ENCODE peak calls at places on chromosomes 11 and 22, in eight cellular contexts. T, J, W, C, B, H, D and N are unnamed samples.

GRCh38 chr11:102111011-102111786 is 952 bp downstream of the YAP1 start:
- DNase-seq in T (peak; percentile 89), J (peak; percentile 97), W (peak; percentile 80), C (peak; percentile 83), B (no peak), H (peak; percentile 77), D (peak; percentile 69), N (no peak)

GRCh38 chr11:125375146-125375545 is 120.9 kb downstream of the FEZ1 start:
- DNase-seq in T (no peak), J (no peak), W (no peak), C (no peak), B (no peak), H (peak; percentile 27), D (no peak), N (no peak)

GRCh38 chr11:24531528-24531927 is 34.7 kb downstream of the LUZP2 start:
- DNase-seq in T (no peak), J (no peak), W (peak; percentile 0), C (no peak), B (no peak), H (peak; percentile 7), D (no peak), N (peak; percentile 65)

GRCh38 chr11:125995313-125995712 is 49.5 kb downstream of the VSIG10L2 start:
- DNase-seq in T (no peak), J (no peak), W (no peak), C (no peak), B (no peak), H (no peak), D (peak; percentile 17), N (no peak)

GRCh38 chr22:36775589-36775965 is 342 bp downstream of the IFT27 start:
- DNase-seq in T (no peak), J (peak; percentile 72), W (peak; percentile 5), C (peak; percentile 37), B (no peak), H (peak; percentile 14), D (peak; percentile 3), N (no peak)

GRCh38 chr22:43853328-43853931 is 8.9 kb downstream of the SULT4A1 start:
- DNase-seq in T (no peak), J (peak; percentile 55), W (no peak), C (no peak), B (no peak), H (no peak), D (no peak), N (no peak)

GRCh38 chr11:65826972-65827773 is 6.6 kb upstream of the SNX32 start:
- DNase-seq in T (no peak), J (no peak), W (no peak), C (no peak), B (no peak), H (no peak), D (no peak), N (no peak)

GRCh38 chr11:1442163-1442562 is 44.4 kb downstream of the MOB2 start:
- DNase-seq in T (no peak), J (peak; percentile 87), W (no peak), C (no peak), B (no peak), H (no peak), D (no peak), N (no peak)

GRCh38 chr22:17948101-17948500 is 76.3 kb downstream of the MICAL3 start:
- DNase-seq in T (no peak), J (no peak), W (no peak), C (no peak), B (no peak), H (no peak), D (no peak), N (no peak)

GRCh38 chr22:17944205-17944725 is 80.1 kb downstream of the MICAL3 start:
- DNase-seq in T (no peak), J (no peak), W (no peak), C (no peak), B (no peak), H (no peak), D (no peak), N (no peak)

GRCh38 chr22:17945156-17945850 is 79.1 kb downstream of the MICAL3 start:
- DNase-seq in T (no peak), J (no peak), W (no peak), C (peak; percentile 40), B (no peak), H (no peak), D (no peak), N (no peak)

GRCh38 chr22:17946691-17947367 is 77.5 kb downstream of the MICAL3 start:
- DNase-seq in T (no peak), J (no peak), W (no peak), C (no peak), B (no peak), H (no peak), D (no peak), N (no peak)

DNA sequence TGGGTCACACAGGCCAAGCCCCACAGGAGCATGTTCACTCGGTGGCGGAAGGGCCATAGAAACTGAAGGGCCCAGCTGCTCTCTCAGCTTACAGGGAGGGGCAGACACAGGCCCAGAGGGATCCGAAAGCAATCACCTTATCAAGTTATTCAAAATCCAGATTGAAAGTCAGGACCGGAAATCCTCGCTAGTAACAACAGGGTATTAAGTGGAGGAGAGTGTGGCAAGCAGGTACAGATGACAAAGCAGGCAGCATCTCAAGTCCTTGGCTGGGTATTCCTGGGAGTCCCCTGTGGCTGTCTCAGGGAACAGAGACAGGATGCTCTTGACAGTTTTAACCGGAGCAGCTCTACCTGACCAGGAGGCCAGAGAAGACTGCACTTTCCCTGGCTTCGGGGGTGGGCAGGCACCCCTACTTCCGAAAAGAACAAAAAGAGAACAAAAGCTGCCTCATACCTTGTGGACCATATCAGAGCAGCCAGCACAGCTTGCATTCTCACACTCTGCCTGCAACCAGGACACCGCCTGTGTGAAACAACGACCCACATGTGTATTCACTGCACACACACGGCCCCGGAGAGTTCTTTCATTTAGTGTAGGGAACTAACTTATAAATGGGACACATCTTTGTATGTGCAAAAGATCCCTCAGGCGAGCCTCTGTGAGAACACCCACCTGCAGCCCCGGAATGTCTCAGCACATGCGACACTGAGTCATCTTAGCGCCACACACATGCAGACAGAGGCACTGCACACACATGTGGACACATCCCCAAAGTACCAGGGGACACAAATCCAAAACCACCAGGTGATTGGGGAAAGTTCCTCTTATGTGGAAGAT is 78.3 kb downstream of the MICAL3 start:
- DNase-seq in T (no peak), J (no peak), W (no peak), C (no peak), B (no peak), H (no peak), D (no peak), N (no peak)
- H3K4me3 ChIP-seq in T (no peak overlapping the region), J (no peak overlapping the region), W (no peak overlapping the region), C (no peak overlapping the region), B (no peak overlapping the region), H (no peak overlapping the region), D (no peak overlapping the region), N (no peak overlapping the region)

GRCh38 chr11:127073621-127074020 is 73.1 kb upstream of the KIRREL3 start:
- DNase-seq in T (no peak), J (no peak), W (no peak), C (no peak), B (no peak), H (no peak), D (no peak), N (no peak)

GRCh38 chr11:127070808-127071207 is 70.2 kb upstream of the KIRREL3 start:
- DNase-seq in T (no peak), J (no peak), W (no peak), C (no peak), B (no peak), H (no peak), D (no peak), N (no peak)

GRCh38 chr11:127071606-127072005 is 71.0 kb upstream of the KIRREL3 start:
- DNase-seq in T (no peak), J (no peak), W (no peak), C (no peak), B (no peak), H (no peak), D (no peak), N (no peak)

DNA sequence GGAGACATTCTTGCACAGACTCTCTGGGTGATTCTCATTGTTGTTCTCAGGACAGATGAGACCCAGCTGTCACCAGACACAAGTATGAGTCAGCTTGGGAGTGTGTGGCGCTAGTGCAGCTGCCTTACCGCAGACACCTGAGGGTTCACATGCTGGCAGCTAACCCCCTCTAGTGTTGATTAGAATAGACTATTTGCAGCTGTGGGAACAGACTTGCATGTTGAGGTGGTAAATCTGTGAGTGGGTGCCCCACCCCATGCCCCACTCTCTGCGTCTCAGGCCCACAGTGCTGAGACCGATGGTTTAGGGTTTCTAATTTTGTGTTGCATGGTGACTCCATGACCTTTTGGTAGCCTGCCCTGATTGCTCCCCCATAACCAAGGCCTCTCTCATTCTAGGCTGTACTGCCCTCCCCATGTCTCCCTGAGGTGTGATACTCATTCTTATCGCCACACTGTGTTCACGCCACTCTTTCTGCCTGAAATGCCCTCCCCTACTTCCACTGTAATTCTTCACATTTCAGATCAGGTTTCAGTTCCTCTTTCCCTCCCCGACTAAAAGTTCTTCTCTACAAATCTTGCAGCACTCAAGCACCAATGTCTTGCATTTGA is 73.7 kb upstream of the KIRREL3 start:
- DNase-seq in T (peak; percentile 22), J (peak; percentile 72), W (peak; percentile 92), C (no peak), B (peak; percentile 8), H (peak; percentile 19), D (peak; percentile 9), N (peak; percentile 29)
- TF ChIP-seq CTCF in T (peak; percentile 21), J (peak; percentile 74), W (peak; percentile 72), C (no peak), B (peak; percentile 57), H (no peak), D (no peak), N (peak; percentile 73)

GRCh38 chr11:34649597-34649996 is 28.7 kb downstream of the EHF start:
- DNase-seq in T (no peak), J (no peak), W (no peak), C (peak; percentile 86), B (no peak), H (no peak), D (no peak), N (no peak)

GRCh38 chr11:34652191-34652958 is 31.5 kb downstream of the EHF start:
- DNase-seq in T (peak; percentile 56), J (no peak), W (no peak), C (no peak), B (no peak), H (no peak), D (no peak), N (no peak)

GRCh38 chr11:34648036-34648435 is 27.1 kb downstream of the EHF start:
- DNase-seq in T (no peak), J (no peak), W (no peak), C (no peak), B (no peak), H (no peak), D (no peak), N (no peak)

GRCh38 chr11:34651551-34651950 is 30.7 kb downstream of the EHF start:
- DNase-seq in T (no peak), J (no peak), W (no peak), C (peak; percentile 50), B (no peak), H (no peak), D (no peak), N (no peak)

GRCh38 chr11:34650528-34650927 is 29.6 kb downstream of the EHF start:
- DNase-seq in T (peak; percentile 39), J (no peak), W (no peak), C (no peak), B (no peak), H (peak; percentile 43), D (peak; percentile 45), N (no peak)
- H3K4me3 ChIP-seq in T (no peak overlapping the region), J (no peak overlapping the region), W (no peak overlapping the region), C (no peak overlapping the region), B (no peak overlapping the region), H (no peak overlapping the region), D (no peak overlapping the region), N (no peak overlapping the region)

DNA sequence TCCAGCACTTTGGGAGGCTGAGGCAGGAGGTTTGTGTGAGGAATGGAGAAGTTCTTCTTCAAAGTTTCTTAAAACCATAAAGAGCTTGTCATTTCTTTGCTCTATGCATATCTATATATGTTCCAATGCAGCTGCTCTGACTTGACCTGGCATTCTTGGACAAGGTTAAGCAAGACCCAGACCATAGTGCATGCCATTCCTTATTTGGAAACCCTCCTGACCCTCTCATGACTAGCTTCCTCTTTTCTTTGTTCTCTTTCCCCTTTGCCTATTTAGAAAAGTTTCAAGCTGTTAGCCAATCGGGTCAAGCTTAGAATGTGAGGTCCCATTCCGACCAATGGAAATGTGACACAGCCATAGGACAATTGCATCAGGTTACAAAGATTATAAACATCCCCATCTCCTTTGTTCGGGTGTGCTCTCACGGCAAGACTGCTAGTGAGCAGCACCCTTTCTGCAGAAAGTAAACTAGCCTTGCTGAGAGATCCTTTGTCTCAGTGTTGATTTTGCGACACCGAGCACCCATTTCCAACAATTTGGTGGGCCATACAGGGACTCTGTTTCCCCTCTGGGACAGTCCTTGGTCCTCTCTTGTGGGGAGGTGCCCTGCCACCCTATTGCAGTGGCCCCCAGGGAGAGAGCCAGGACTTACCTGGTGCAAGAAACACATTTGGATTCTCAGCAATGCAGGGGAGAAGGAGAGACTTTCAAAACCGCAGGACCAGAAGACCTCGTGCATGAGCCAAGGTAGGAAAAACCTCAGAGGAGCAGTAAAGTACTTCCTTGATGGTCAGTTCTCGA is 39.9 kb upstream of the ANO1 start:
- DNase-seq in T (no peak), J (peak; percentile 22), W (no peak), C (no peak), B (no peak), H (no peak), D (no peak), N (no peak)
- TF ChIP-seq CTCF in T (no peak), J (no peak), W (no peak), C (no peak), B (no peak), H (no peak), D (no peak), N (no peak)